ENCODE peak calls at places on chromosome 5, in seven cellular contexts. A, C, N, U, D, W and Z are unnamed samples.

GRCh38 chr5:179413711-179414458 is 68.6 kb upstream of the ADAMTS2 start:
- DNase-seq in W (no peak), U (no peak), A (no peak), C (no peak), D (peak; percentile 25), N (no peak), Z (no peak)

GRCh38 chr5:96861044-96861443 is 15.3 kb upstream of the ERAP2 start:
- DNase-seq in A (peak; percentile 35), C (no peak), N (no peak), D (no peak), U (no peak), W (no peak), Z (no peak)

GRCh38 chr5:130034872-130035271 is 130.6 kb downstream of the CHSY3 start:
- DNase-seq in A (no peak), C (peak; percentile 40), U (no peak), D (no peak), N (peak; percentile 68), W (no peak), Z (no peak)

GRCh38 chr5:123752576-123752975 is 240.6 kb downstream of the CSNK1G3 start:
- DNase-seq in N (peak; percentile 89), U (no peak), D (no peak), A (no peak), W (no peak), C (peak; percentile 93), Z (no peak)

GRCh38 chr5:113520429-113520828 is 6.9 kb downstream of the YTHDC2 start:
- DNase-seq in N (peak; percentile 77), C (peak; percentile 39), A (no peak), D (no peak), W (no peak), U (no peak), Z (peak; percentile 24)

GRCh38 chr5:42772265-42772993 is 15.8 kb downstream of the CCDC152 start:
- DNase-seq in A (no peak), D (no peak), N (peak; percentile 60), U (peak; percentile 37), C (no peak), W (no peak), Z (no peak)

GRCh38 chr5:78162253-78162862 is 132.1 kb downstream of the AP3B1 start:
- DNase-seq in A (peak; percentile 49), D (no peak), N (peak; percentile 64), C (peak; percentile 31), U (peak; percentile 35), W (peak; percentile 63), Z (peak; percentile 16)

GRCh38 chr5:124941051-124942049 is 194.9 kb upstream of the ZNF608 start:
- DNase-seq in A (no peak), N (no peak), W (no peak), C (no peak), U (no peak), D (no peak), Z (no peak)

GRCh38 chr5:64201986-64202385 is 36.3 kb downstream of the RNF180 start:
- DNase-seq in U (no peak), A (no peak), C (no peak), N (no peak), D (no peak), W (no peak), Z (no peak)

GRCh38 chr5:141669519-141669918 is 12.5 kb downstream of the ARAP3 start:
- DNase-seq in U (no peak), W (peak; percentile 61), N (no peak), C (no peak), A (no peak), D (no peak), Z (no peak)
- TF ChIP-seq CTCF in U (no peak), W (peak; percentile 75), N (no peak), C (peak; percentile 10), A (peak; percentile 23), D (no peak), Z (peak; percentile 8)

DNA sequence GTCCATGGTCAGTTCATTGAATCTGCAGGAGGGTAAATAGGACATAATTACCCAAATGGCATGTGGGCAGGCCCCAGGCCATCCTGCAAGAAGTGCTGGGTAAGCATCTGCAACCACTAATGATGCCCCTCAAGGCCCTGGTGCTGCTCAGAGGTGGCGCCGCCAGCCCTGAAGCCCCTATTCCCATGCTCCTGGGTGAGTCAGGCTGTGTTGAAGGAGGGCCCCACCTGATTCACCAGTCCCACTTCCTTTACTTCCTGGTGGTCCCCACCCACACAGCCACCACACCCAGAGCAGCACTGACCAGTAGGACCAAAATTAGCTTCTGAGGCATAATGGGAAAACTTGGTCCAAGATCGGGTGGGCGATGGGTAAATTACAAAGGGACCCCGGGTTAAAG is 120.4 kb upstream of the SPRY4 start:
- DNase-seq in D (no peak), N (peak; percentile 67), C (no peak), U (no peak), A (no peak), W (no peak), Z (no peak)
- TF ChIP-seq CTCF in D (no peak), N (no peak), C (no peak), U (no peak), A (no peak), W (no peak), Z (no peak)

GRCh38 chr5:176675676-176676360 is 28.5 kb downstream of the TSPAN17 start:
- DNase-seq in U (peak; percentile 68), D (no peak), W (peak; percentile 86), A (no peak), C (no peak), N (peak; percentile 47), Z (no peak)
- TF ChIP-seq CTCF in U (peak; percentile 76), D (no peak), W (peak; percentile 63), A (peak; percentile 61), C (peak; percentile 63), N (peak; percentile 59), Z (no peak)

DNA sequence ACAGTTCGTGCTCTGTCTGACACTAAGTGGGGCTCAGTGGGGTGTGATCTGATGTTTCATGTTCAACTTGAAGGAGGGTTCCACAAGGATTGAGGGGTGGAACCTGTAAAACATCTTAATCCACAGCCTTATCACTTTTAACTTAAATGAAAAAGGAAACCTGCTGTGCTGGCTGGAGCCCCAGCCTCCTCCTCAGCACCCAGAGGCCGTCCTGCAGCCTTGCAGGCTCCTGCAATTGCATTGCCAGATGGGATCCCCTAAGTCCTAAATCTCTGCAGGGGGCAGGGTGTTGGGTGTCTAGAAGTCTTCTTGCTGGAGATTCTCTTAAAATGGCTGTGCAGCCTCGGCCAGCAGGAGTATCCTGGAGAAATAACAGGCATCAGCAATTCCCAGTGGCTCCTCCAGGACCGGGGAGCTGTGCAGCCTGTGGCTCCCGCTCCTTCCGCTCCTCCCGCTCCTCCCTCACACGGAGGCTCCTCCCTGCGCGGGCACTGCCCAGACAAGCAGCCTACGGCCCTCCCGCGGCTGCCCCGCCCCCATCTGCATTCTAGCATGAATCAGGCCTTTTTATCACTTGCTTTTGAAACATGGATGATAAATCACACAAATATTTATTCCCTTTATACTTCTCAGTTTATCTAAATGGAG is 131.0 kb downstream of the ADAMTS16 start:
- DNase-seq in N (peak; percentile 68), A (peak; percentile 96), D (no peak), C (peak; percentile 85), W (peak; percentile 64), U (peak; percentile 44), Z (no peak)
- TF ChIP-seq CTCF in N (no peak), A (peak; percentile 26), D (no peak), C (no peak), W (no peak), U (no peak), Z (no peak)

GRCh38 chr5:167555771-167556170 is 735.7 kb upstream of the WWC1 start:
- DNase-seq in C (peak; percentile 15), N (no peak), A (no peak), U (no peak), D (no peak), W (peak; percentile 40), Z (no peak)
- TF ChIP-seq CTCF in C (no peak), N (no peak), A (no peak), U (no peak), D (no peak), W (peak; percentile 43), Z (no peak)

GRCh38 chr5:24232929-24233328 is 411.8 kb downstream of the CDH10 start:
- DNase-seq in C (no peak), W (no peak), N (no peak), U (no peak), D (no peak), A (no peak), Z (no peak)
- TF ChIP-seq CTCF in C (no peak), W (peak; percentile 18), N (no peak), U (no peak), D (no peak), A (peak; percentile 64), Z (no peak)

DNA sequence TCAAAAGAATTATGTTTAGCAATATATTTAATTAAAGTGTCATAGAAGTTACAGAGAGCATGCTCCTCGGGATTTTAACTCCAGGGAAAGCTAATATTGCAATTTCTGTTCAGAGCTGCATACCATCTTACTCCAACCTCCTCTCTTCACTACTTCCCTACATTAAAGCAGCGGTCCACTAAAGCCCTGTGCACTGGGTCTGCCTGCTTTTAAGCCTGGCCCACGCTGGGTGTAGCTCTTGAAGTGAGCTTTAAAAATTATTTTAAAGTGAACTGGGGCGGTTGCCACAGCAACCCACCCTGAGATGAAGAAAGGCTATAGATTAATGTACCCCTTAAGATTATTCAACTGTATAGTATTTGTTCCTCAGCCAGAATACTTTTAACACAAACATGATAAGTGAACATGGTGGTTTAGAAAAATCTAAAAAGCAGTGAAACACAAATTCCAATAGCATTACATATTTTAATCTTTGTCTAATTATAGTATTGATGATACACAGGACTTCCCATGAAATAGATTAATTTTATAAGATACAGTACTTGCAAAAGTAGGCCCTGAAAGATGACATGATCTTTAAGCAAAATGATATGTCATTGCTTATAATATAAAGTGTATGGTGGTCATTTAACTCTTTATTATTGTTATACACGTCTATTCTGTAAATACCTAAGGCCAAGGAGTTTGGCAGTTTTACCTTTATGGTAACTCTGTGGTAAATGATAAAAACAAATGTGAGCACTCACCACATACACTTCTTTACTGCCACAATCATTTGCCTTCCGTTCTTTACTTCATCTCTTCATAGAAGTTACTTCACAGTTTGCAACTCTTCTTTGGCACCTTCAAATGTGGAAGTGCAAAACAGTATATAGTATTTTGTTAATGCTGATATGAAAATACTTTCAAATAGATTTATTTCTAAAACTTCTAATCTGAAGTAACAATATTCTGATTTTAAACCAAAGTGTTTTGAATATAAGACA is 4.1 kb upstream of the MEF2C start:
- DNase-seq in C (no peak), N (peak; percentile 44), A (no peak), D (no peak), U (no peak), W (no peak), Z (no peak)
- TF ChIP-seq CTCF in C (no peak), N (no peak), A (no peak), D (no peak), U (no peak), W (no peak), Z (no peak)

GRCh38 chr5:68476854-68477253 is 261.3 kb downstream of the PIK3R1 start:
- DNase-seq in N (no peak), A (no peak), U (peak; percentile 8), C (no peak), D (no peak), W (peak; percentile 25), Z (no peak)
- TF ChIP-seq CTCF in N (no peak), A (peak; percentile 54), U (no peak), C (no peak), D (no peak), W (peak; percentile 58), Z (no peak)

DNA sequence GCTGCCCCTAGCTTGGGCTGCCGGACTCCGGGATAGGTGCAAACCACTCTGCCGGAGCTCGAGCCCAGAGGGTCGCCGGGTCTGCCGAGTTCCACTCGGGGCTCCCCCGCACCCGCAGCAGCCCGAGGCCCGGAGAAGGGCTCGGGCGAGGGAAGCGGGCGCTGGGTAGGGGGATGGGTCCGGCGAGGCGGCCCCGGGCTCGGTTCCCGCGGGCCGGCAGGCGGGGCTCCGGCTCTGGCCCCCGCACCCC is 515 bp downstream of the RICTOR start:
- DNase-seq in D (no peak), N (no peak), W (no peak), A (no peak), C (no peak), U (no peak), Z (no peak)
- TF ChIP-seq CTCF in D (no peak), N (no peak), W (no peak), A (no peak), C (no peak), U (no peak), Z (no peak)